ENCODE peak calls at places on chromosomes 2 and 18, in four cellular contexts. One of them, this sample, is unnamed.

GRCh38 chr2:240909216-240909974 is 3.3 kb downstream of the CROCC2 start:
- DNase-seq in ureter: no peak
- DNase-seq in frontal cortex: no peak
- DNase-seq in stromal cell of bone marrow: no peak
- DNase-seq in this sample: no peak

GRCh38 chr2:229270551-229271410 is at the start of gene PID1:
- DNase-seq in ureter: no peak
- DNase-seq in frontal cortex: peak; percentile 69
- DNase-seq in stromal cell of bone marrow: no peak
- DNase-seq in this sample: peak; percentile 76

GRCh38 chr2:206562375-206562774 is 79.9 kb upstream of the FAM237A start:
- DNase-seq in ureter: no peak
- DNase-seq in frontal cortex: no peak
- DNase-seq in stromal cell of bone marrow: no peak
- DNase-seq in this sample: no peak

GRCh38 chr18:10563886-10564285 is 38.1 kb downstream of the NAPG start:
- DNase-seq in ureter: no peak
- DNase-seq in frontal cortex: no peak
- DNase-seq in stromal cell of bone marrow: no peak
- DNase-seq in this sample: no peak

GRCh38 chr2:60230037-60230436 is 323.4 kb downstream of the BCL11A start:
- DNase-seq in ureter: no peak
- DNase-seq in frontal cortex: no peak
- DNase-seq in stromal cell of bone marrow: no peak
- DNase-seq in this sample: no peak

GRCh38 chr18:50009772-50010171 is 185.2 kb downstream of the MYO5B start:
- DNase-seq in ureter: peak; percentile 45
- DNase-seq in frontal cortex: no peak
- DNase-seq in stromal cell of bone marrow: no peak
- DNase-seq in this sample: peak; percentile 74

GRCh38 chr18:78473563-78473962 is 506.1 kb upstream of the SALL3 start:
- DNase-seq in ureter: no peak
- DNase-seq in frontal cortex: no peak
- DNase-seq in stromal cell of bone marrow: no peak
- DNase-seq in this sample: no peak

GRCh38 chr18:57052173-57052572 is 94.7 kb upstream of the BOD1L2 start:
- DNase-seq in ureter: no peak
- DNase-seq in frontal cortex: no peak
- DNase-seq in stromal cell of bone marrow: no peak
- DNase-seq in this sample: no peak

GRCh38 chr18:72541871-72542690 is 2.1 kb downstream of the CBLN2 start:
- DNase-seq in ureter: no peak
- DNase-seq in frontal cortex: peak; percentile 28
- DNase-seq in stromal cell of bone marrow: no peak
- DNase-seq in this sample: peak; percentile 41

GRCh38 chr2:205681836-205682238 is 464 bp upstream of the NRP2 start:
- DNase-seq in ureter: no peak
- DNase-seq in frontal cortex: no peak
- DNase-seq in stromal cell of bone marrow: no peak
- DNase-seq in this sample: peak; percentile 81

GRCh38 chr2:26011990-26012856 is 21.7 kb upstream of the RAB10 start:
- DNase-seq in ureter: peak; percentile 75
- DNase-seq in frontal cortex: no peak
- DNase-seq in stromal cell of bone marrow: no peak
- DNase-seq in this sample: peak; percentile 51

GRCh38 chr2:56192664-56193305 is 9.0 kb downstream of the CCDC85A start:
- DNase-seq in ureter: no peak
- DNase-seq in frontal cortex: no peak
- DNase-seq in stromal cell of bone marrow: no peak
- DNase-seq in this sample: no peak

GRCh38 chr2:215747244-215747620 is 266.1 kb downstream of the MREG start:
- DNase-seq in ureter: no peak
- DNase-seq in frontal cortex: no peak
- DNase-seq in stromal cell of bone marrow: no peak
- DNase-seq in this sample: no peak